ENCODE peak calls at places on chromosome 4, in six cellular contexts. X, A, H, K, I and U are unnamed samples.
A peak's percentile ranks its signal among the peaks of the same experiment; 100 is the strongest.

GRCh38 chr4:149605601-149606378 is 209.9 kb downstream of the IQCM start:
- DNase-seq in X (no peak), A (no peak), H (no peak), K (no peak), I (no peak), U (no peak)

GRCh38 chr4:142202404-142203332 is 566.3 kb downstream of the IL15 start:
- DNase-seq in X (no peak), A (no peak), H (no peak), K (no peak), I (no peak), U (no peak)

GRCh38 chr4:83074086-83074704 is 39.2 kb downstream of the COPS4 start:
- DNase-seq in X (no peak), A (no peak), H (no peak), K (peak; percentile 48), I (peak; percentile 88), U (no peak)

GRCh38 chr4:72387959-72388358 is 181.1 kb downstream of the ADAMTS3 start:
- DNase-seq in X (no peak), A (no peak), H (no peak), K (no peak), I (no peak), U (no peak)

GRCh38 chr4:142818009-142818408 is 28.1 kb downstream of the INPP4B start:
- DNase-seq in X (no peak), A (no peak), H (no peak), K (no peak), I (no peak), U (no peak)

GRCh38 chr4:158302076-158302866 is 92.0 kb downstream of the TMEM144 start:
- DNase-seq in X (no peak), A (no peak), H (no peak), K (no peak), I (no peak), U (no peak)

GRCh38 chr4:24863799-24864198 is 49.0 kb downstream of the CCDC149 start:
- DNase-seq in X (no peak), A (no peak), H (no peak), K (no peak), I (no peak), U (no peak)

GRCh38 chr4:25155957-25156356 is 4.3 kb downstream of the SEPSECS start:
- DNase-seq in X (no peak), A (no peak), H (no peak), K (no peak), I (peak; percentile 49), U (no peak)

GRCh38 chr4:8438743-8439142 is 1.8 kb downstream of the ACOX3 start:
- DNase-seq in X (no peak), A (no peak), H (no peak), K (no peak), I (no peak), U (no peak)

GRCh38 chr4:25815586-25815985 is 47.2 kb downstream of the SEL1L3 start:
- DNase-seq in X (peak; percentile 29), A (no peak), H (no peak), K (no peak), I (no peak), U (no peak)

GRCh38 chr4:2064276-2064991 is 5.3 kb downstream of the NAT8L start:
- DNase-seq in X (no peak), A (no peak), H (no peak), K (no peak), I (no peak), U (no peak)

GRCh38 chr4:48300004-48300403 is 30.4 kb upstream of the TEC start:
- DNase-seq in X (no peak), A (no peak), H (no peak), K (no peak), I (no peak), U (no peak)

GRCh38 chr4:54189140-54189539 is 40.0 kb upstream of the PDGFRA start:
- DNase-seq in X (no peak), A (no peak), H (no peak), K (no peak), I (no peak), U (no peak)

GRCh38 chr4:83932996-83933395 is 397.1 kb downstream of the GPAT3 start:
- DNase-seq in X (no peak), A (no peak), H (no peak), K (no peak), I (no peak), U (no peak)

GRCh38 chr4:156252300-156253016 is 298.8 kb upstream of the CTSO start:
- DNase-seq in X (no peak), A (no peak), H (no peak), K (no peak), I (no peak), U (no peak)

GRCh38 chr4:155604718-155605601 is 61.7 kb upstream of the GUCY1A1 start:
- DNase-seq in X (no peak), A (no peak), H (no peak), K (peak; percentile 28), I (no peak), U (no peak)

GRCh38 chr4:172986114-172986513 is 182.5 kb upstream of the GALNT7 start:
- DNase-seq in X (no peak), A (no peak), H (no peak), K (no peak), I (no peak), U (no peak)

GRCh38 chr4:132240094-132240493 is 909.0 kb upstream of the PCDH10 start:
- DNase-seq in X (no peak), A (no peak), H (no peak), K (no peak), I (no peak), U (no peak)

GRCh38 chr4:102500371-102501175 is 586 bp upstream of the NFKB1 start:
- DNase-seq in X (peak; percentile 92), A (peak; percentile 80), H (peak; percentile 58), K (peak; percentile 66), I (peak; percentile 58), U (no peak)

GRCh38 chr4:90317785-90318184 is 190.6 kb downstream of the CCSER1 start:
- DNase-seq in X (no peak), A (no peak), H (no peak), K (no peak), I (no peak), U (no peak)

GRCh38 chr4:185426960-185427688 is 1.4 kb upstream of the UFSP2 start:
- DNase-seq in X (no peak), A (no peak), H (no peak), K (no peak), I (no peak), U (no peak)

GRCh38 chr4:6594826-6595355 is 19.9 kb downstream of the MAN2B2 start:
- DNase-seq in X (no peak), A (no peak), H (no peak), K (no peak), I (no peak), U (no peak)

DNA sequence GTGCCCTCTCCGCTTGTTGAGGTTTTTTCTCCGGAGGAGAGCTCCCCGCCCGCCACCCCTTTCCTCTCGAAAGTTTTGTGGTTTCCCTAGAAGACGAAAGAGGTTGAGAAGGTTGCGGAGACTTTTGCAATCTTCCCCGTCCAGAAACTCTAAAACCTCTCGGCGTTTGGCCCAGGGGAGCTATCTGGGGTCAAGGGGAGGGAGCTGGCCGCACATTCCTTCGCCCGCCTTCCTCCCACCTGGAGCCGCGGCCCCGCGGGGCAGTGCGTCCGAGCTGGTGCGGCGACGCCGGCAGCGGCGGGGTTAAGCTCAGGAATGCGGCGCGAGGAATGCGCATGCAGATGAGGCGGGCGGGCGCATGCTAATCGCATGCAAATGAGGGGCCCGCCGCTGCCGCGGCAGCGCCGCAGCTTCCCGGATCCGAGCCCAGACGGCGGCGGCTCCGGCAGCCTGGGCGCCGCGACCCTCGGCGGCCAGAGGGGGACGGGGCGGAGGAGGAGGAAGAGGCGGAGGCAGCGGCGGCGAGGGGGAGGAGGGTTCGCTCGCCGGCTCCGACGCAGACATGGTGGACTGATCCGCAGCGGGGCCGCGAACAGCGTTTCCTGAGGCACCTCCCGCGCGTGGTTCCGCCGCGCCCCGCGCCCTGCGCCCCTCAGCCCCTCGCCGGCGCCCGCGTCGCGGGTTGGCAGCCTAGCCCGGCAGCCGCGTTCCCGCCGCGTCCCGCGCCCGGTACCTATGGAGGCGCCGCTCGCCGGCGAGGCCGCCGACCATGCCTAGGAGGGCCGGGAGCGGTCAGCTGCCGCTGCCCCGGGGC is at the start of gene WWC2:
- DNase-seq in X (peak; percentile 98), A (peak; percentile 93), H (peak; percentile 93), K (peak; percentile 92), I (peak; percentile 92), U (no peak)
- TF ChIP-seq POLR2A in X (no peak), A (peak; percentile 52), H (peak; percentile 64), K (peak; percentile 57), I (peak; percentile 40), U (peak; percentile 70)

GRCh38 chr4:180951312-180951711 is 1291.9 kb upstream of the TENM3 start:
- DNase-seq in X (no peak), A (no peak), H (no peak), K (no peak), I (no peak), U (no peak)
- TF ChIP-seq CTCF in X (no peak), A (no peak), H (no peak), K (no peak), I (no peak), U (no peak)

GRCh38 chr4:139552506-139552905 is 3.5 kb downstream of the SETD7 start:
- DNase-seq in X (no peak), A (no peak), H (no peak), K (no peak), I (no peak), U (no peak)
- H3K4me3 ChIP-seq in X (no peak overlapping the region), A (no peak overlapping the region), H (no peak overlapping the region), K (no peak overlapping the region), I (no peak overlapping the region), U (no peak overlapping the region)

GRCh38 chr4:135705343-135705742 is 1503.8 kb upstream of the PABPC4L start:
- DNase-seq in X (no peak), A (no peak), H (no peak), K (no peak), I (no peak), U (no peak)
- TF ChIP-seq POLR2A in X (no peak), A (no peak), H (no peak), K (no peak), I (no peak), U (no peak)

GRCh38 chr4:154344686-154345085 is 146.9 kb downstream of the DCHS2 start:
- DNase-seq in X (no peak), A (no peak), H (no peak), K (no peak), I (peak; percentile 11), U (no peak)

GRCh38 chr4:154349829-154350228 is 141.8 kb downstream of the DCHS2 start:
- DNase-seq in X (no peak), A (no peak), H (no peak), K (no peak), I (no peak), U (no peak)

GRCh38 chr4:154345359-154345758 is 146.2 kb downstream of the DCHS2 start:
- DNase-seq in X (no peak), A (no peak), H (no peak), K (no peak), I (no peak), U (no peak)

DNA sequence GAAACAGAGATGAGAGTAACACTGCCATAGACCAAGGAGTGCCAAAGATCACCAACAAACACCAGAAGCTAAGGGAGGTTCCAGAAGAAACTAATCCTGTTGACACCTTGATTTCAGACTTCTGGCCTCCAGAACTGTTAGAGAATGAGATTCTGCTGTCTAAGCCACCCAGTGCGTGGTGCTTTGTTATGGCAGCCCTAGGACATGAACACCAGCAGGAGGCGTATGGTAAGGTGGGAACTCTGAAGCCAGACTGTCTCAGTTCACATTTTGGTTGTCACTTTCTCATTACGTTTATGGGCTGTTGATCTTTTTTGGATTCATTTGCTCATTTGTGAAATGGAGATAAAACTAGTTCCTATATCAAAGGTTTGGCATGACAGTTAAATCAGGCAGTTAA is 142.9 kb downstream of the DCHS2 start:
- DNase-seq in X (no peak), A (no peak), H (no peak), K (no peak), I (no peak), U (no peak)
- TF ChIP-seq CTCF in X (no peak), A (no peak), H (no peak), K (no peak), I (no peak), U (no peak)